ENCODE peak calls at places on chromosomes 11 and 22, in six cellular contexts. Z, A, I, B, V and L are unnamed samples.

GRCh38 chr11:103326070-103326794 is 217.0 kb downstream of the DYNC2H1 start:
- DNase-seq in A (peak), V (peak), I (peak), B (peak), Z (peak), L (peak)

GRCh38 chr22:22403771-22404170 is 104.8 kb downstream of the ZNF280B start:
- DNase-seq in Z (no peak), A (no peak), V (no peak), B (no peak), I (no peak), L (no peak)

GRCh38 chr11:1445741-1446445 is 40.7 kb downstream of the MOB2 start:
- DNase-seq in B (no peak), Z (no peak), I (no peak), V (no peak), A (no peak), L (no peak)

GRCh38 chr11:24651873-24652272 is 155.0 kb downstream of the LUZP2 start:
- DNase-seq in Z (no peak), I (no peak), V (no peak), A (no peak), B (no peak), L (no peak)

GRCh38 chr11:132024587-132025295 is 654.3 kb downstream of the NTM start:
- DNase-seq in V (peak), A (peak), I (peak), Z (no peak), B (no peak), L (no peak)

GRCh38 chr22:50461979-50462540 is 12.8 kb downstream of the SBF1 start:
- DNase-seq in B (no peak), V (no peak), A (no peak), Z (no peak), I (no peak), L (no peak)

GRCh38 chr11:65625628-65626342 is 10.2 kb downstream of the PCNX3 start:
- DNase-seq in B (peak), I (no peak), A (no peak), V (no peak), Z (peak), L (no peak)

GRCh38 chr11:119093951-119094815 is 7.5 kb downstream of the DPAGT1 start:
- DNase-seq in A (peak), I (peak), V (peak), B (peak), Z (no peak), L (no peak)

GRCh38 chr11:111719379-111719778 is 46.8 kb downstream of the PPP2R1B start:
- DNase-seq in I (no peak), V (peak), A (no peak), Z (no peak), B (no peak), L (no peak)

GRCh38 chr11:12100886-12101285 is 9.5 kb upstream of the MICAL2 start:
- DNase-seq in Z (no peak), V (no peak), I (no peak), A (no peak), B (no peak), L (no peak)

GRCh38 chr11:74453373-74453975 is 13.9 kb downstream of the KCNE3 start:
- DNase-seq in V (peak), B (peak), I (peak), Z (peak), A (peak), L (peak)

GRCh38 chr11:36452231-36452630 is 57.8 kb downstream of the TRAF6 start:
- DNase-seq in I (no peak), A (peak), Z (no peak), B (no peak), V (peak), L (no peak)

GRCh38 chr11:16001044-16001568 is 355.2 kb downstream of the SOX6 start:
- DNase-seq in B (no peak), V (no peak), Z (no peak), A (no peak), I (no peak), L (no peak)

GRCh38 chr22:28761449-28761755 is 11.1 kb upstream of the CCDC117 start:
- DNase-seq in Z (peak), B (no peak), A (no peak), V (no peak), I (no peak), L (no peak)

GRCh38 chr11:122754553-122755322 is 83.6 kb upstream of the CRTAM start:
- DNase-seq in B (peak), V (no peak), Z (peak), I (no peak), A (peak), L (no peak)

GRCh38 chr11:108486828-108487227 is 11.4 kb downstream of the POGLUT3 start:
- DNase-seq in V (no peak), B (no peak), Z (no peak), A (no peak), I (peak), L (no peak)

GRCh38 chr11:134044514-134045284 is 24.2 kb upstream of the JAM3 start:
- DNase-seq in I (no peak), Z (no peak), A (no peak), B (no peak), V (no peak), L (no peak)

GRCh38 chr11:122248939-122249338 is 132.9 kb upstream of the BLID start:
- DNase-seq in V (peak), B (no peak), A (no peak), Z (no peak), I (no peak), L (no peak)

GRCh38 chr11:83827940-83828554 is 541.9 kb upstream of the CCDC90B start:
- DNase-seq in Z (no peak), A (peak), B (no peak), I (no peak), V (peak), L (peak)

GRCh38 chr22:26259510-26259909 is 90.2 kb downstream of the SEZ6L start:
- DNase-seq in A (no peak), I (peak), V (peak), B (peak), Z (peak), L (peak)

GRCh38 chr11:116420770-116421528 is 351.8 kb downstream of the BUD13 start:
- DNase-seq in V (no peak), A (no peak), Z (no peak), B (no peak), I (no peak), L (no peak)

GRCh38 chr11:110715541-110715940 is 3.3 kb upstream of the ARHGAP20 start:
- DNase-seq in A (peak), B (no peak), Z (no peak), I (no peak), V (peak), L (no peak)

DNA sequence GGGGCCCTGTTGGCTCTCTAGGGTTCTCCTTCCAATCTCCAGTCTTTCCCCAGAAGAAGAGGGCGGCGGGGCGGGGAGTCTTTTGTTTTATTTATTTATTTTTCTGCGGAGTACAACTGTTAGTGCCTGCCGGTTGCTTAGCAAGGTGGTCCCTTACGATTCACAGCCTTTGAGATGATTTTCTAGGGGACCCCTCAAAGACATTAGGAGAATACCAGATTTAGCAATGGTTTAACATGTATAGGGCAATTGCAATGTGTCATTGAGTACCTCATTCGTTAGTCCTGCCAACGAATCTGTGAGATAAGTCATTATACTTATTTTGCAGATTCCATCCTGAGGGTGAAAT is 307 bp upstream of the MRPL16 start:
- DNase-seq in V (no peak), Z (no peak), B (no peak), A (no peak), I (no peak), L (no peak)
- H4K8ac ChIP-seq in V (peak), Z (no peak), B (peak), A (no peak), I (peak), L (no peak)

GRCh38 chr11:82807646-82808045 is 74.0 kb upstream of the FAM181B start:
- DNase-seq in I (no peak), Z (no peak), B (no peak), V (no peak), A (no peak), L (no peak)

GRCh38 chr11:82797595-82797971 is 63.9 kb upstream of the FAM181B start:
- DNase-seq in V (no peak), B (no peak), Z (no peak), A (no peak), I (no peak), L (no peak)

GRCh38 chr11:82796970-82797594 is 63.4 kb upstream of the FAM181B start:
- DNase-seq in B (no peak), V (no peak), A (no peak), Z (no peak), I (no peak), L (peak)

GRCh38 chr11:82802710-82803109 is 69.0 kb upstream of the FAM181B start:
- DNase-seq in A (no peak), B (no peak), V (no peak), Z (no peak), I (no peak), L (no peak)
- H3K14ac ChIP-seq in A (no peak), B (no peak), V (no peak), Z (no peak), I (no peak), L (no peak)

GRCh38 chr11:64233913-64234839 is at the start of gene VEGFB:
- DNase-seq in V (peak), I (no peak), B (peak), A (peak), Z (no peak), L (no peak)
- H4K8ac ChIP-seq in V (peak), I (peak), B (peak), A (peak), Z (no peak), L (no peak)

DNA sequence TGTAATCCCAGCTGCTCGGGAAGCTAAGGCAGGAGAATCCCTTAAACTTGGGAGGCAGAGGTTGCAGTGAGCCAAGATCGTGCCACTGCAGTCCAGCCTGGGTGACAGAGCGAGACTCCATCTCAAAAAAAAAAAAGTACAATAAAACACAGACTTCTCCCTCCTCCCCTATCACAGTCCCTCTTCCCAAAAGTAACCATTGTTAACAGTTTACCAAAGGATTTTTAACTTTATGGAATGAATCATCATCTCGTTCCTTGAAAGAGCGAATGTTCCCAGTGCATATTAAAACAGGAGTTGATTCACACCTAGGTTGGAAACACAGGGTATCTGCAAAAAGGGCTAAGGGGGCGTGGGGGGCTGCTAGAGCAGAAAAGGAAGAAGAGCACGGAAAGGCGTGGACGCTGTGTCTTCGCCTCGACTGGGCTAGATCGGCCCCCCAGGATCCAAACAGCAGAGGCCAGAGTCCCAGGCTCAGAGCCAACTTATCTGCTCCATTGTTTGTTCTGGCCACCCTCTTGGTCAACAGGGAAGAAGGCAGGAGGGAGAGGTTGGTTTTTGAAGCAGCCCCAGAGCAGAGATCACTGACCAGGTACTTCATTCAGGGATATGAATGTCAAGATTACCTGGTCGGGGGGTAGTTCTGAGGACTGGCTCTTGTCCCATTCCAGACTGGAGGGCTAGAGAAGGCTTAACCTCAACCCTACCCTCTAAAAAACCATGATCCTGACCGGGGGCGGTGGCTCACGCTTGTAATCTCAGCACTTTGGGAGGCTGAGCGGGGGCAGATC is 2.1 kb upstream of the AHNAK start:
- DNase-seq in V (no peak), B (no peak), A (no peak), Z (no peak), I (no peak), L (no peak)
- H3K14ac ChIP-seq in V (no peak), B (no peak), A (no peak), Z (no peak), I (no peak), L (no peak)